ENCODE peak calls at places on chromosome 12, in nine cellular contexts. X, C, P, T, E, K, V, U and Z are unnamed samples.

GRCh38 chr12:95439578-95440230 is 34.2 kb upstream of the METAP2 start:
- DNase-seq in V (no peak), K (no peak), P (no peak), X (no peak), E (no peak), C (no peak), U (no peak), T (no peak), Z (no peak)

GRCh38 chr12:89173096-89173495 is 179.2 kb downstream of the DUSP6 start:
- DNase-seq in K (no peak), V (no peak), X (no peak), U (no peak), C (no peak), P (no peak), T (no peak), E (no peak), Z (no peak)

GRCh38 chr12:18158774-18159557 is 69.0 kb upstream of the RERGL start:
- DNase-seq in T (no peak), P (peak), X (peak), K (no peak), U (peak), E (peak), C (no peak), V (peak), Z (peak)

GRCh38 chr12:47935196-47935595 is 28.2 kb upstream of the TMEM106C start:
- DNase-seq in P (peak), K (no peak), X (no peak), E (no peak), T (peak), C (no peak), V (peak), U (no peak), Z (no peak)

GRCh38 chr12:24596768-24597388 is 352.0 kb downstream of the BCAT1 start:
- DNase-seq in C (no peak), U (peak), E (peak), V (peak), P (peak), X (peak), T (no peak), K (no peak), Z (no peak)

GRCh38 chr12:53232641-53233538 is 881 bp upstream of the RARG start:
- DNase-seq in P (peak), X (peak), U (peak), C (no peak), E (no peak), K (peak), T (peak), V (no peak), Z (peak)

GRCh38 chr12:94637714-94638113 is 12.6 kb downstream of the TMCC3 start:
- DNase-seq in E (no peak), T (no peak), U (peak), K (no peak), C (no peak), P (no peak), X (no peak), V (no peak), Z (no peak)

GRCh38 chr12:34403706-34404376 is 381.5 kb downstream of the ALG10 start:
- DNase-seq in X (peak), P (no peak), K (peak), U (no peak), T (peak), C (peak), V (no peak), E (peak), Z (no peak)

GRCh38 chr12:104736307-104736706 is 221.8 kb downstream of the SLC41A2 start:
- DNase-seq in K (no peak), E (no peak), X (no peak), U (no peak), P (peak), V (no peak), T (no peak), C (no peak), Z (no peak)

GRCh38 chr12:57213763-57214397 is 2.7 kb upstream of the NXPH4 start:
- DNase-seq in X (no peak), U (no peak), E (no peak), C (no peak), T (no peak), K (no peak), P (peak), V (no peak), Z (peak)

GRCh38 chr12:100593490-100593889 is 20.0 kb downstream of the GAS2L3 start:
- DNase-seq in X (no peak), U (no peak), E (no peak), P (peak), C (no peak), V (no peak), K (no peak), T (no peak), Z (no peak)

GRCh38 chr12:130307859-130308258 is 29.8 kb upstream of the PIWIL1 start:
- DNase-seq in K (no peak), E (no peak), P (no peak), U (no peak), X (no peak), C (no peak), T (no peak), V (no peak), Z (no peak)

GRCh38 chr12:30437616-30438015 is 258.1 kb downstream of the IPO8 start:
- DNase-seq in T (no peak), P (no peak), V (peak), C (no peak), X (no peak), E (no peak), U (no peak), K (no peak), Z (no peak)

GRCh38 chr12:128817115-128818015 is 6.4 kb downstream of the SLC15A4 start:
- DNase-seq in V (no peak), X (no peak), T (peak), K (no peak), P (peak), C (no peak), U (no peak), E (peak), Z (no peak)

GRCh38 chr12:54680374-54680773 is 32.2 kb upstream of the DCD start:
- DNase-seq in T (peak), K (peak), E (peak), V (no peak), U (peak), C (no peak), X (peak), P (peak), Z (peak)

GRCh38 chr12:25557830-25558436 is 4.8 kb upstream of the LMNTD1 start:
- DNase-seq in U (peak), K (no peak), C (no peak), T (no peak), P (peak), E (peak), V (peak), X (peak), Z (no peak)

GRCh38 chr12:15797818-15798217 is 8.6 kb upstream of the EPS8 start:
- DNase-seq in E (no peak), P (no peak), C (no peak), T (no peak), V (no peak), X (no peak), K (no peak), U (peak), Z (no peak)

GRCh38 chr12:104520242-104520900 is 63.6 kb downstream of the CHST11 start:
- DNase-seq in X (no peak), K (no peak), C (no peak), E (no peak), U (no peak), P (no peak), T (no peak), V (peak), Z (peak)

GRCh38 chr12:71876400-71876799 is 36.8 kb downstream of the TBC1D15 start:
- DNase-seq in C (no peak), T (no peak), K (no peak), U (no peak), P (no peak), X (no peak), V (no peak), E (no peak), Z (no peak)

GRCh38 chr12:62865090-62865489 is 69.9 kb downstream of the PPM1H start:
- DNase-seq in U (no peak), C (no peak), E (no peak), X (no peak), T (no peak), P (no peak), V (no peak), K (no peak), Z (no peak)

GRCh38 chr12:67540920-67541624 is 107.5 kb upstream of the DYRK2 start:
- DNase-seq in X (no peak), V (no peak), U (no peak), P (peak), C (no peak), T (no peak), E (no peak), K (no peak), Z (no peak)

GRCh38 chr12:72075891-72076557 is 137.4 kb downstream of the TPH2 start:
- DNase-seq in U (no peak), P (no peak), X (no peak), T (no peak), V (no peak), K (no peak), C (peak), E (no peak), Z (no peak)

GRCh38 chr12:100545092-100545491 is 28.4 kb upstream of the GAS2L3 start:
- DNase-seq in U (peak), P (no peak), X (no peak), K (no peak), C (no peak), E (no peak), V (no peak), T (no peak), Z (no peak)

GRCh38 chr12:46470039-46470627 is 97.6 kb upstream of the SLC38A2 start:
- DNase-seq in T (no peak), U (no peak), V (no peak), E (no peak), K (peak), P (no peak), X (no peak), C (no peak), Z (no peak)

GRCh38 chr12:109597795-109598427 is 24.3 kb downstream of the MVK start:
- DNase-seq in K (peak), T (peak), X (peak), P (peak), E (peak), V (peak), U (peak), C (peak), Z (peak)

GRCh38 chr12:13234045-13234641 is 37.6 kb downstream of the EMP1 start:
- DNase-seq in P (peak), X (peak), T (peak), V (peak), E (peak), C (no peak), K (peak), U (peak), Z (no peak)

GRCh38 chr12:47356129-47356622 is 276.4 kb upstream of the AMIGO2 start:
- DNase-seq in U (no peak), T (no peak), P (no peak), C (no peak), X (no peak), E (no peak), V (no peak), K (peak), Z (no peak)

GRCh38 chr12:130744274-130744673 is 28.2 kb upstream of the RIMBP2 start:
- DNase-seq in V (no peak), U (no peak), P (no peak), T (no peak), X (no peak), E (no peak), C (no peak), K (no peak), Z (no peak)

GRCh38 chr12:52004042-52004648 is 2.6 kb upstream of the TAMALIN start:
- DNase-seq in C (peak), P (peak), E (peak), V (peak), X (peak), K (peak), T (peak), U (peak), Z (peak)

GRCh38 chr12:122124370-122124769 is 45.8 kb downstream of the MLXIP start:
- DNase-seq in E (no peak), P (no peak), C (peak), U (no peak), T (no peak), V (no peak), X (no peak), K (no peak), Z (no peak)

GRCh38 chr12:22543246-22544037 is 900 bp downstream of the C2CD5 start:
- DNase-seq in V (peak), K (peak), E (peak), P (peak), T (peak), C (peak), U (peak), X (peak), Z (peak)

GRCh38 chr12:6384499-6385436 is 806 bp downstream of the LTBR start:
- DNase-seq in V (no peak), T (no peak), K (no peak), P (peak), C (peak), E (no peak), X (no peak), U (no peak), Z (no peak)